ENCODE peak calls at places on chromosomes 7 and 10, in eight cellular contexts. One of them, this sample, is unnamed.
A peak's percentile ranks its signal among the peaks of the same experiment; 100 is the strongest.

GRCh38 chr7:156752371-156753297 is 112.1 kb downstream of the RNF32 start:
- ATAC-seq in omental fat pad: no peak
- ATAC-seq in CD8-positive, alpha-beta T cell: no peak
- ATAC-seq in heart left ventricle: no peak
- ATAC-seq in activated naive CD8-positive, alpha-beta T cell treated with anti-CD3 and anti-CD28 coated beads, Interleukin-2, amount 50 U/mL, for 24 hours: no peak
- ATAC-seq in activated CD8-positive, alpha-beta memory T cell treated with anti-CD3 and anti-CD28 coated beads, Interleukin-2, amount 10 ng/mL, durations not matched to agents 7 days and 5 days: no peak
- ATAC-seq in heart right ventricle: no peak
- ATAC-seq in HCT116: no peak
- ATAC-seq in this sample: no peak

GRCh38 chr7:151923097-151923876 is 33.0 kb upstream of the GALNTL5 start:
- ATAC-seq in omental fat pad: no peak
- ATAC-seq in heart left ventricle: peak; percentile 69
- ATAC-seq in activated naive CD8-positive, alpha-beta T cell treated with anti-CD3 and anti-CD28 coated beads, Interleukin-2, amount 50 U/mL, for 24 hours: no peak
- ATAC-seq in HCT116: no peak
- ATAC-seq in activated CD8-positive, alpha-beta memory T cell treated with anti-CD3 and anti-CD28 coated beads, Interleukin-2, amount 10 ng/mL, durations not matched to agents 7 days and 5 days: no peak
- ATAC-seq in CD8-positive, alpha-beta T cell: no peak
- ATAC-seq in heart right ventricle: peak; percentile 76
- ATAC-seq in this sample: peak; percentile 68

GRCh38 chr10:75658915-75659314 is 227.5 kb downstream of the LRMDA start:
- ATAC-seq in activated naive CD8-positive, alpha-beta T cell treated with anti-CD3 and anti-CD28 coated beads, Interleukin-2, amount 50 U/mL, for 24 hours: no peak
- ATAC-seq in CD8-positive, alpha-beta T cell: no peak
- ATAC-seq in omental fat pad: no peak
- ATAC-seq in activated CD8-positive, alpha-beta memory T cell treated with anti-CD3 and anti-CD28 coated beads, Interleukin-2, amount 10 ng/mL, durations not matched to agents 7 days and 5 days: no peak
- ATAC-seq in HCT116: no peak
- ATAC-seq in heart left ventricle: no peak
- ATAC-seq in heart right ventricle: no peak
- ATAC-seq in this sample: no peak

GRCh38 chr10:50550291-50550839 is 73.4 kb downstream of the SGMS1 start:
- ATAC-seq in activated naive CD8-positive, alpha-beta T cell treated with anti-CD3 and anti-CD28 coated beads, Interleukin-2, amount 50 U/mL, for 24 hours: no peak
- ATAC-seq in omental fat pad: peak; percentile 56
- ATAC-seq in heart right ventricle: peak; percentile 79
- ATAC-seq in CD8-positive, alpha-beta T cell: no peak
- ATAC-seq in heart left ventricle: peak; percentile 97
- ATAC-seq in HCT116: no peak
- ATAC-seq in activated CD8-positive, alpha-beta memory T cell treated with anti-CD3 and anti-CD28 coated beads, Interleukin-2, amount 10 ng/mL, durations not matched to agents 7 days and 5 days: no peak
- ATAC-seq in this sample: no peak

GRCh38 chr7:7399707-7400106 is 136.0 kb downstream of the COL28A1 start:
- ATAC-seq in heart left ventricle: no peak
- ATAC-seq in activated CD8-positive, alpha-beta memory T cell treated with anti-CD3 and anti-CD28 coated beads, Interleukin-2, amount 10 ng/mL, durations not matched to agents 7 days and 5 days: no peak
- ATAC-seq in CD8-positive, alpha-beta T cell: no peak
- ATAC-seq in heart right ventricle: no peak
- ATAC-seq in HCT116: no peak
- ATAC-seq in omental fat pad: no peak
- ATAC-seq in activated naive CD8-positive, alpha-beta T cell treated with anti-CD3 and anti-CD28 coated beads, Interleukin-2, amount 50 U/mL, for 24 hours: no peak
- ATAC-seq in this sample: no peak

GRCh38 chr10:18282094-18282493 is 141.9 kb downstream of the CACNB2 start:
- ATAC-seq in HCT116: no peak
- ATAC-seq in omental fat pad: no peak
- ATAC-seq in activated naive CD8-positive, alpha-beta T cell treated with anti-CD3 and anti-CD28 coated beads, Interleukin-2, amount 50 U/mL, for 24 hours: no peak
- ATAC-seq in heart right ventricle: no peak
- ATAC-seq in CD8-positive, alpha-beta T cell: no peak
- ATAC-seq in heart left ventricle: no peak
- ATAC-seq in activated CD8-positive, alpha-beta memory T cell treated with anti-CD3 and anti-CD28 coated beads, Interleukin-2, amount 10 ng/mL, durations not matched to agents 7 days and 5 days: no peak
- ATAC-seq in this sample: no peak

GRCh38 chr10:73586583-73586984 is 4.6 kb downstream of the USP54 start:
- ATAC-seq in activated CD8-positive, alpha-beta memory T cell treated with anti-CD3 and anti-CD28 coated beads, Interleukin-2, amount 10 ng/mL, durations not matched to agents 7 days and 5 days: no peak
- ATAC-seq in CD8-positive, alpha-beta T cell: no peak
- ATAC-seq in heart right ventricle: peak; percentile 81
- ATAC-seq in heart left ventricle: peak; percentile 81
- ATAC-seq in omental fat pad: peak; percentile 30
- ATAC-seq in HCT116: no peak
- ATAC-seq in activated naive CD8-positive, alpha-beta T cell treated with anti-CD3 and anti-CD28 coated beads, Interleukin-2, amount 50 U/mL, for 24 hours: no peak
- ATAC-seq in this sample: peak; percentile 56

GRCh38 chr7:105024734-105025133 is 10.7 kb downstream of the KMT2E start:
- ATAC-seq in heart left ventricle: no peak
- ATAC-seq in heart right ventricle: no peak
- ATAC-seq in activated naive CD8-positive, alpha-beta T cell treated with anti-CD3 and anti-CD28 coated beads, Interleukin-2, amount 50 U/mL, for 24 hours: no peak
- ATAC-seq in omental fat pad: no peak
- ATAC-seq in HCT116: no peak
- ATAC-seq in activated CD8-positive, alpha-beta memory T cell treated with anti-CD3 and anti-CD28 coated beads, Interleukin-2, amount 10 ng/mL, durations not matched to agents 7 days and 5 days: no peak
- ATAC-seq in CD8-positive, alpha-beta T cell: no peak
- ATAC-seq in this sample: no peak

GRCh38 chr7:77247206-77247850 is 47.7 kb upstream of the FGL2 start:
- ATAC-seq in CD8-positive, alpha-beta T cell: peak; percentile 100
- ATAC-seq in omental fat pad: no peak
- ATAC-seq in activated naive CD8-positive, alpha-beta T cell treated with anti-CD3 and anti-CD28 coated beads, Interleukin-2, amount 50 U/mL, for 24 hours: peak; percentile 90
- ATAC-seq in activated CD8-positive, alpha-beta memory T cell treated with anti-CD3 and anti-CD28 coated beads, Interleukin-2, amount 10 ng/mL, durations not matched to agents 7 days and 5 days: peak; percentile 99
- ATAC-seq in heart right ventricle: peak; percentile 66
- ATAC-seq in HCT116: peak; percentile 91
- ATAC-seq in heart left ventricle: peak; percentile 63
- ATAC-seq in this sample: peak; percentile 53